ENCODE peak calls at places on chromosomes 16 and 17, in seven cellular contexts. S is cardiac fibroblast, G is NCI-H1048, Z is GM12864, O is nucleus accumbens, F is COR-L47, R is HT1080. Q is an unnamed sample.

GRCh38 chr17:27566673-27567562 is 64.1 kb upstream of the LGALS9 start:
- DNase-seq in S (peak; percentile 34), G (no peak), Z (no peak), O (no peak), F (no peak), R (peak; percentile 40), Q (no peak)

GRCh38 chr17:9843152-9844010 is 17.7 kb downstream of the GLP2R start:
- DNase-seq in S (no peak), G (no peak), Z (no peak), O (no peak), F (no peak), R (no peak), Q (no peak)

GRCh38 chr17:47693667-47694017 is 319 bp upstream of the TBKBP1 start:
- DNase-seq in S (no peak), G (no peak), Z (no peak), O (no peak), F (peak; percentile 42), R (no peak), Q (no peak)

GRCh38 chr16:68396481-68396880 is 51.8 kb downstream of the SMPD3 start:
- DNase-seq in S (peak; percentile 47), G (no peak), Z (no peak), O (no peak), F (peak; percentile 56), R (no peak), Q (peak; percentile 16)

GRCh38 chr16:628321-629061 is 2.3 kb upstream of the WFIKKN1 start:
- DNase-seq in S (no peak), G (no peak), Z (no peak), O (no peak), F (no peak), R (no peak), Q (no peak)

GRCh38 chr16:68073902-68074760 is 11.0 kb upstream of the NFATC3 start:
- DNase-seq in S (no peak), G (no peak), Z (no peak), O (no peak), F (no peak), R (no peak), Q (no peak)

GRCh38 chr16:48963306-48963705 is 318.3 kb downstream of the CBLN1 start:
- DNase-seq in S (no peak), G (no peak), Z (no peak), O (no peak), F (no peak), R (peak; percentile 80), Q (peak; percentile 74)

GRCh38 chr17:39208893-39209292 is 8.8 kb downstream of the RPL19 start:
- DNase-seq in S (no peak), G (no peak), Z (no peak), O (no peak), F (peak; percentile 77), R (no peak), Q (no peak)

GRCh38 chr17:17681744-17682292 is 560 bp downstream of the RAI1 start:
- DNase-seq in S (peak; percentile 28), G (no peak), Z (no peak), O (peak; percentile 16), F (no peak), R (no peak), Q (no peak)

GRCh38 chr17:82358467-82359350 is at the start of gene TEX19:
- DNase-seq in S (no peak), G (no peak), Z (no peak), O (no peak), F (peak; percentile 65), R (peak; percentile 58), Q (peak; percentile 39)

GRCh38 chr16:72301416-72302048 is 129.6 kb upstream of the PMFBP1 start:
- DNase-seq in S (no peak), G (no peak), Z (no peak), O (no peak), F (no peak), R (no peak), Q (no peak)

GRCh38 chr17:28938552-28938951 is 12.8 kb downstream of the PHF12 start:
- DNase-seq in S (no peak), G (no peak), Z (no peak), O (no peak), F (no peak), R (no peak), Q (no peak)

GRCh38 chr16:67406628-67407027 is 9.6 kb downstream of the ZDHHC1 start:
- DNase-seq in S (peak; percentile 64), G (no peak), Z (no peak), O (no peak), F (no peak), R (peak; percentile 71), Q (peak; percentile 74)

GRCh38 chr16:46582313-46582712 is 38.9 kb downstream of the SHCBP1 start:
- DNase-seq in S (no peak), G (no peak), Z (no peak), O (no peak), F (no peak), R (no peak), Q (no peak)

GRCh38 chr16:67939507-67940435 is 3.1 kb upstream of the PSMB10 start:
- DNase-seq in S (no peak), G (no peak), Z (no peak), O (no peak), F (no peak), R (no peak), Q (no peak)

GRCh38 chr17:2064147-2064489 is 9.2 kb downstream of the HIC1 start:
- DNase-seq in S (peak; percentile 19), G (no peak), Z (no peak), O (no peak), F (no peak), R (no peak), Q (no peak)

GRCh38 chr17:31385428-31386285 is 5.8 kb upstream of the RAB11FIP4 start:
- DNase-seq in S (no peak), G (no peak), Z (no peak), O (no peak), F (no peak), R (no peak), Q (no peak)

GRCh38 chr16:4395055-4395726 is 21.2 kb downstream of the CORO7 start:
- DNase-seq in S (no peak), G (no peak), Z (no peak), O (no peak), F (no peak), R (no peak), Q (no peak)

GRCh38 chr17:50604470-50604869 is 30.2 kb upstream of the ABCC3 start:
- DNase-seq in S (peak; percentile 94), G (no peak), Z (no peak), O (no peak), F (peak; percentile 92), R (peak; percentile 28), Q (no peak)

GRCh38 chr17:28385037-28385797 is 13.7 kb downstream of the SARM1 start:
- DNase-seq in S (no peak), G (no peak), Z (no peak), O (no peak), F (no peak), R (no peak), Q (no peak)

GRCh38 chr16:85308585-85309540 is 196.6 kb upstream of the CIBAR2 start:
- DNase-seq in S (no peak), G (no peak), Z (no peak), O (no peak), F (no peak), R (no peak), Q (no peak)

GRCh38 chr17:55609737-55610201 is 98.5 kb upstream of the SMIM36 start:
- DNase-seq in S (peak; percentile 54), G (no peak), Z (no peak), O (no peak), F (no peak), R (no peak), Q (peak; percentile 10)

GRCh38 chr17:45372325-45372869 is 55.6 kb upstream of the MAP3K14 start:
- DNase-seq in S (no peak), G (no peak), Z (no peak), O (no peak), F (no peak), R (no peak), Q (no peak)

GRCh38 chr17:48492401-48493298 is 38.2 kb downstream of the HOXB1 start:
- DNase-seq in S (peak; percentile 68), G (no peak), Z (no peak), O (no peak), F (peak; percentile 87), R (peak; percentile 60), Q (peak; percentile 67)

GRCh38 chr16:81319221-81319912 is 4.6 kb downstream of the GAN start:
- DNase-seq in S (peak; percentile 52), G (no peak), Z (no peak), O (no peak), F (no peak), R (peak; percentile 76), Q (peak; percentile 63)

GRCh38 chr16:57609541-57610401 is 18.7 kb upstream of the ADGRG1 start:
- DNase-seq in S (peak; percentile 56), G (no peak), Z (peak; percentile 90), O (no peak), F (no peak), R (no peak), Q (no peak)

GRCh38 chr17:17179371-17179827 is 26.7 kb downstream of the PLD6 start:
- DNase-seq in S (no peak), G (no peak), Z (peak; percentile 46), O (no peak), F (no peak), R (peak; percentile 67), Q (no peak)